ENCODE peak calls at places on chromosomes 16 and 17, in nine cellular contexts. One of them, this sample, is unnamed.

GRCh38 chr16:89593841-89594240 is 18.3 kb downstream of the CPNE7 start:
- DNase-seq in HFFc6: no peak
- DNase-seq in neural crest cell: no peak
- DNase-seq in Calu3: no peak
- DNase-seq in endodermal cell: no peak
- DNase-seq in psoas muscle: no peak
- DNase-seq in transverse colon: no peak
- DNase-seq in Panc1: no peak
- DNase-seq in left ventricle myocardium inferior: no peak
- DNase-seq in this sample: no peak

GRCh38 chr17:9339958-9340357 is 235.7 kb downstream of the STX8 start:
- DNase-seq in HFFc6: no peak
- DNase-seq in neural crest cell: no peak
- DNase-seq in Calu3: no peak
- DNase-seq in endodermal cell: peak; percentile 42
- DNase-seq in psoas muscle: no peak
- DNase-seq in transverse colon: no peak
- DNase-seq in Panc1: no peak
- DNase-seq in left ventricle myocardium inferior: no peak
- DNase-seq in this sample: no peak

GRCh38 chr16:88633684-88634140 is 4.7 kb upstream of the IL17C start:
- DNase-seq in HFFc6: no peak
- DNase-seq in neural crest cell: no peak
- DNase-seq in Calu3: peak; percentile 64
- DNase-seq in endodermal cell: peak; percentile 90
- DNase-seq in psoas muscle: no peak
- DNase-seq in transverse colon: peak; percentile 60
- DNase-seq in Panc1: no peak
- DNase-seq in left ventricle myocardium inferior: no peak
- DNase-seq in this sample: peak; percentile 88

GRCh38 chr17:45722161-45722560 is 62.0 kb upstream of the CRHR1 start:
- DNase-seq in HFFc6: peak; percentile 29
- DNase-seq in neural crest cell: peak; percentile 41
- DNase-seq in Calu3: peak; percentile 46
- DNase-seq in endodermal cell: peak; percentile 93
- DNase-seq in psoas muscle: no peak
- DNase-seq in transverse colon: no peak
- DNase-seq in Panc1: no peak
- DNase-seq in left ventricle myocardium inferior: no peak
- DNase-seq in this sample: no peak

GRCh38 chr17:68352041-68352440 is 60.7 kb downstream of the ARSG start:
- DNase-seq in HFFc6: peak; percentile 15
- DNase-seq in neural crest cell: no peak
- DNase-seq in Calu3: no peak
- DNase-seq in endodermal cell: no peak
- DNase-seq in psoas muscle: no peak
- DNase-seq in transverse colon: no peak
- DNase-seq in Panc1: no peak
- DNase-seq in left ventricle myocardium inferior: no peak
- DNase-seq in this sample: no peak

GRCh38 chr16:11149011-11149616 is 106.9 kb downstream of the SOCS1 start:
- DNase-seq in HFFc6: no peak
- DNase-seq in neural crest cell: no peak
- DNase-seq in Calu3: no peak
- DNase-seq in endodermal cell: peak; percentile 61
- DNase-seq in psoas muscle: no peak
- DNase-seq in transverse colon: no peak
- DNase-seq in Panc1: no peak
- DNase-seq in left ventricle myocardium inferior: no peak
- DNase-seq in this sample: no peak

GRCh38 chr17:2018716-2019490 is 6.2 kb downstream of the RTN4RL1 start:
- DNase-seq in HFFc6: no peak
- DNase-seq in neural crest cell: no peak
- DNase-seq in Calu3: no peak
- DNase-seq in endodermal cell: no peak
- DNase-seq in psoas muscle: no peak
- DNase-seq in transverse colon: no peak
- DNase-seq in Panc1: no peak
- DNase-seq in left ventricle myocardium inferior: no peak
- DNase-seq in this sample: no peak

GRCh38 chr17:81376946-81377733 is 18.1 kb upstream of the BAHCC1 start:
- DNase-seq in HFFc6: no peak
- DNase-seq in neural crest cell: no peak
- DNase-seq in Calu3: no peak
- DNase-seq in endodermal cell: no peak
- DNase-seq in psoas muscle: no peak
- DNase-seq in transverse colon: no peak
- DNase-seq in Panc1: no peak
- DNase-seq in left ventricle myocardium inferior: no peak
- DNase-seq in this sample: no peak

GRCh38 chr16:66298571-66299120 is 67.8 kb upstream of the CDH5 start:
- DNase-seq in HFFc6: no peak
- DNase-seq in neural crest cell: no peak
- DNase-seq in Calu3: no peak
- DNase-seq in endodermal cell: no peak
- DNase-seq in psoas muscle: no peak
- DNase-seq in transverse colon: no peak
- DNase-seq in Panc1: no peak
- DNase-seq in left ventricle myocardium inferior: no peak
- DNase-seq in this sample: no peak

GRCh38 chr16:2500937-2501750 is 12.6 kb upstream of the ATP6V0C start:
- DNase-seq in HFFc6: peak; percentile 52
- DNase-seq in neural crest cell: peak; percentile 95
- DNase-seq in Calu3: peak; percentile 92
- DNase-seq in endodermal cell: peak; percentile 97
- DNase-seq in psoas muscle: peak; percentile 90
- DNase-seq in transverse colon: peak; percentile 86
- DNase-seq in Panc1: peak; percentile 42
- DNase-seq in left ventricle myocardium inferior: peak; percentile 87
- DNase-seq in this sample: peak; percentile 89

GRCh38 chr17:67520282-67520906 is 143.3 kb downstream of the PITPNC1 start:
- DNase-seq in HFFc6: no peak
- DNase-seq in neural crest cell: no peak
- DNase-seq in Calu3: no peak
- DNase-seq in endodermal cell: peak; percentile 59
- DNase-seq in psoas muscle: no peak
- DNase-seq in transverse colon: peak; percentile 13
- DNase-seq in Panc1: no peak
- DNase-seq in left ventricle myocardium inferior: no peak
- DNase-seq in this sample: no peak

GRCh38 chr16:21599994-21600773 is 807 bp downstream of the METTL9 start:
- DNase-seq in HFFc6: peak; percentile 26
- DNase-seq in neural crest cell: no peak
- DNase-seq in Calu3: peak; percentile 16
- DNase-seq in endodermal cell: no peak
- DNase-seq in psoas muscle: no peak
- DNase-seq in transverse colon: no peak
- DNase-seq in Panc1: no peak
- DNase-seq in left ventricle myocardium inferior: no peak
- DNase-seq in this sample: peak; percentile 41

DNA sequence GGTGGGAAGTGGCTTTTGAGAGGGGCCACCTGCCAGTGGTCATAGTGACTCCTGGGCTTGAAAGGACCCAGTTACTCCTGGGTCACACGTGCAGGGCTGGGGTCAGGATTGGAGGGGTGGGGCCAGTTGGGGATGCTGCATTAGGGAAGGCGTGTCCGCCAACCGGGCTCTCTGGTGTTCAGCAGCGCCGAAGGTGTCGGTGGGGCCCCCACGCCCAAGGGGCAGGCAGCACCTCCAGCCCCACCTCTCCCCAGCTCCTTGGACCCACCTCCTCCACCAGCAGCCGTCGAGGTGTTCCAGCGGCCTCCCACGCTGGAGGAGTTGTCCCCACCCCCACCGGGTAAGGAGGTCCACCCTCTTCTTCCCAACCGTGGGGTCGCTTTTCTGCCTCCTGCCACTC is 9.5 kb downstream of the ABI3 start:
- DNase-seq in HFFc6: no peak
- DNase-seq in neural crest cell: no peak
- DNase-seq in Calu3: no peak
- DNase-seq in endodermal cell: peak; percentile 54
- DNase-seq in psoas muscle: no peak
- DNase-seq in transverse colon: no peak
- DNase-seq in Panc1: no peak
- DNase-seq in left ventricle myocardium inferior: no peak
- DNase-seq in this sample: no peak
- TF ChIP-seq CTCF in HFFc6: no peak
- TF ChIP-seq CTCF in neural crest cell: no peak
- TF ChIP-seq CTCF in Calu3: no peak
- TF ChIP-seq CTCF in endodermal cell: no peak
- TF ChIP-seq CTCF in psoas muscle: no peak
- TF ChIP-seq CTCF in transverse colon: no peak
- TF ChIP-seq CTCF in Panc1: no peak
- TF ChIP-seq CTCF in left ventricle myocardium inferior: no peak
- TF ChIP-seq CTCF in this sample: no peak

GRCh38 chr16:75088226-75088625 is 28.4 kb downstream of the LDHD start:
- DNase-seq in HFFc6: no peak
- DNase-seq in neural crest cell: no peak
- DNase-seq in Calu3: no peak
- DNase-seq in endodermal cell: no peak
- DNase-seq in psoas muscle: no peak
- DNase-seq in transverse colon: no peak
- DNase-seq in Panc1: no peak
- DNase-seq in left ventricle myocardium inferior: no peak
- DNase-seq in this sample: no peak

GRCh38 chr16:75087040-75087979 is 29.3 kb downstream of the LDHD start:
- DNase-seq in HFFc6: no peak
- DNase-seq in neural crest cell: no peak
- DNase-seq in Calu3: no peak
- DNase-seq in endodermal cell: peak; percentile 70
- DNase-seq in psoas muscle: peak; percentile 71
- DNase-seq in transverse colon: peak; percentile 63
- DNase-seq in Panc1: no peak
- DNase-seq in left ventricle myocardium inferior: peak; percentile 54
- DNase-seq in this sample: no peak

GRCh38 chr16:75086281-75086680 is 30.3 kb downstream of the LDHD start:
- DNase-seq in HFFc6: no peak
- DNase-seq in neural crest cell: no peak
- DNase-seq in Calu3: no peak
- DNase-seq in endodermal cell: no peak
- DNase-seq in psoas muscle: no peak
- DNase-seq in transverse colon: no peak
- DNase-seq in Panc1: no peak
- DNase-seq in left ventricle myocardium inferior: no peak
- DNase-seq in this sample: no peak

GRCh38 chr16:75089486-75090202 is 26.9 kb downstream of the LDHD start:
- DNase-seq in HFFc6: no peak
- DNase-seq in neural crest cell: no peak
- DNase-seq in Calu3: no peak
- DNase-seq in endodermal cell: no peak
- DNase-seq in psoas muscle: no peak
- DNase-seq in transverse colon: no peak
- DNase-seq in Panc1: no peak
- DNase-seq in left ventricle myocardium inferior: no peak
- DNase-seq in this sample: no peak

GRCh38 chr16:75088934-75089333 is 27.6 kb downstream of the LDHD start:
- DNase-seq in HFFc6: no peak
- DNase-seq in neural crest cell: no peak
- DNase-seq in Calu3: no peak
- DNase-seq in endodermal cell: no peak
- DNase-seq in psoas muscle: no peak
- DNase-seq in transverse colon: no peak
- DNase-seq in Panc1: no peak
- DNase-seq in left ventricle myocardium inferior: no peak
- DNase-seq in this sample: no peak
- TF ChIP-seq CTCF in HFFc6: no peak
- TF ChIP-seq CTCF in neural crest cell: no peak
- TF ChIP-seq CTCF in Calu3: no peak
- TF ChIP-seq CTCF in endodermal cell: no peak
- TF ChIP-seq CTCF in psoas muscle: no peak
- TF ChIP-seq CTCF in transverse colon: no peak
- TF ChIP-seq CTCF in Panc1: no peak
- TF ChIP-seq CTCF in left ventricle myocardium inferior: no peak
- TF ChIP-seq CTCF in this sample: no peak

DNA sequence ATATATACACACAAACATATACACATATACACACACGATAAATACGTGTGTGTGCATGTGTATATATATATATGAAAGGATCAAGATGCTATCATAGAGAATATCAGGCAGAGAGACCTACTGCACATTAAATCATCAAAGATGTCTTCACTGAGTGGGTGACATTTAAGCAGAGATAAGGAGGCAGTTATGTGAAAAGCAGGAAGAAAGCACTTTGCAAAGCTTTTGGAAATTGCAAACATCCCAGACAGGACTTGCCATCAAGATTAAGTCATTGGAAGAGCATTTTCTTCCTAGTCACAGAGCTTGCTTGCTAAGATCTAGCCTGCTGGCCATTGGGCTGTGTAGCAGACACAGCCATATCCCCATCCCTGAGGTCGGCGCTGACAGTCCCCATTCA is 56.4 kb downstream of the VAT1L start:
- DNase-seq in HFFc6: no peak
- DNase-seq in neural crest cell: no peak
- DNase-seq in Calu3: no peak
- DNase-seq in endodermal cell: no peak
- DNase-seq in psoas muscle: no peak
- DNase-seq in transverse colon: no peak
- DNase-seq in Panc1: no peak
- DNase-seq in left ventricle myocardium inferior: no peak
- DNase-seq in this sample: no peak
- TF ChIP-seq CTCF in HFFc6: no peak
- TF ChIP-seq CTCF in neural crest cell: no peak
- TF ChIP-seq CTCF in Calu3: no peak
- TF ChIP-seq CTCF in endodermal cell: no peak
- TF ChIP-seq CTCF in psoas muscle: no peak
- TF ChIP-seq CTCF in transverse colon: no peak
- TF ChIP-seq CTCF in Panc1: no peak
- TF ChIP-seq CTCF in left ventricle myocardium inferior: no peak
- TF ChIP-seq CTCF in this sample: no peak

DNA sequence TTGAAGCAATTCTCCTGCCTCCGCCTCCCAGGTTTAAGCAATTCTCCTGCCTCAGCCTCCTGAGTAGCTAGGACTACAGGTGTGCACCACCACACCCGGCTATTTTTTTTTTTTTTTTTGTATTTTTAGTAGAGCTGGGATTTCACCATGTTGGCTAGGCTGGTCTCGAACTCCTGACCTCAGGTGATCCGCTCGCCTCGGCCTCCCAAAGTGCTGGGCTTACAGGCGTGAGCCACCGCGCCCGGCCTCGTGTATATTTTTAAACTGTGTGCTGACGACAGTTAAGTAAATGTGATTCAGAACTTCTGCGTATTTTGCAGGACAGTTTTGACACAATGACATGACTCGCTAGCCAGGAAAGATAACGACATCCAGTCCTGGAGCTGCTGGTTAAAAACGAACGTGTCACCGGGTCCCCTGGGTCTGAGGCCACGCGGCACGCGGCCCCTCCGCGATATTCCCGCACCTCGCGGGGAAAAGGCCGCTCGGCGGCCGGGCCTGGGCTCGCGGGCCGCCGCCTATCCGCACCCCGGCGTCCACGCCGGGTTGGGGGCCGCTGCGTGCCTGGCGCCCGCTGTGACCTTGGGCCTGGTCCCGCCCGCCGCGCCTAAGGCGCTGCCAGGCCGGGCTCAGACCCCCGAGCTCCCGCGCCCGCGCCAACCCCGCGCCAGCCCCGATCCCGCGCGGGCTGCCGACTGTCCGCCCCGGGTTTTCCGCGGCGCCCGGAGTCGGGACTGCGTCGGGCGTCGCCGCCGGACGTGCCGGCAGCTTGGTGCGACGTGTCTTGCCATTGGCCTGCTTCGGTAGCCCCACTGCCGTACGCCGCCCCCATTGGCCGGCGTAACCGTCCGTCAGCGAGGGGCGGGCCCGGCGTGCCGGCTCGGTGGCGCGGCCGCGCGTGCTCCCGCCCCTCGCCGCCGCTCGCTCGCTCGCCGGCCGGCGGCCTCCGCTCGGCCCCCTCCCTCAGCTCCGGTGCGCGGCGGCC is at the start of gene FOXK2:
- DNase-seq in HFFc6: peak; percentile 94
- DNase-seq in neural crest cell: peak; percentile 91
- DNase-seq in Calu3: peak; percentile 97
- DNase-seq in endodermal cell: peak; percentile 98
- DNase-seq in psoas muscle: peak; percentile 97
- DNase-seq in transverse colon: peak; percentile 94
- DNase-seq in Panc1: no peak
- DNase-seq in left ventricle myocardium inferior: peak; percentile 93
- DNase-seq in this sample: peak; percentile 100
- TF ChIP-seq CTCF in HFFc6: no peak
- TF ChIP-seq CTCF in neural crest cell: no peak
- TF ChIP-seq CTCF in Calu3: no peak
- TF ChIP-seq CTCF in endodermal cell: no peak
- TF ChIP-seq CTCF in psoas muscle: no peak
- TF ChIP-seq CTCF in transverse colon: no peak
- TF ChIP-seq CTCF in Panc1: no peak
- TF ChIP-seq CTCF in left ventricle myocardium inferior: no peak
- TF ChIP-seq CTCF in this sample: no peak